ENCODE peak calls at places on chromosomes 12 and 14, in seven cellular contexts. L is IMR-90, Q is adrenal gland, R is testis, X is heart left ventricle, Z is uterus, U is ovary. I is an unnamed sample. For H3K36me3, the result is how much of the 10 kb centered on the place peaks cover.

GRCh38 chr12:57235728-57236131 is 6.2 kb downstream of the SHMT2 start:
- DNase-seq in X (no peak), U (no peak), R (no peak), Q (no peak), Z (no peak), L (no peak), I (no peak)

GRCh38 chr14:99118046-99118721 is 153.8 kb downstream of the BCL11B start:
- DNase-seq in X (no peak), L (no peak), Q (no peak), R (no peak), Z (no peak), U (no peak), I (no peak)

GRCh38 chr14:49497267-49497666 is 88.9 kb downstream of the RPS29 start:
- DNase-seq in R (no peak), Z (no peak), X (no peak), Q (no peak), U (no peak), L (no peak), I (no peak)

GRCh38 chr12:16949351-16949750 is 343.4 kb upstream of the LMO3 start:
- DNase-seq in Z (no peak), Q (no peak), L (no peak), U (no peak), X (no peak), R (no peak), I (no peak)

GRCh38 chr14:90228478-90228877 is 27.9 kb upstream of the PSMC1 start:
- DNase-seq in X (no peak), R (no peak), U (no peak), Z (no peak), Q (no peak), L (no peak), I (no peak)

GRCh38 chr14:48725001-48725734 is 861.0 kb downstream of the RPS29 start:
- DNase-seq in U (no peak), Z (no peak), R (no peak), L (peak), Q (no peak), X (no peak), I (no peak)

GRCh38 chr12:56053407-56053893 is 11.7 kb downstream of the RPS26 start:
- DNase-seq in R (no peak), U (no peak), X (no peak), L (no peak), Z (no peak), Q (no peak), I (no peak)

GRCh38 chr12:65561798-65562382 is 262.4 kb upstream of the HMGA2 start:
- DNase-seq in Q (no peak), X (no peak), R (no peak), L (peak), U (no peak), Z (no peak), I (no peak)

GRCh38 chr12:43245947-43246346 is 306.1 kb downstream of the ADAMTS20 start:
- DNase-seq in U (no peak), X (no peak), R (no peak), Q (no peak), Z (no peak), L (no peak), I (no peak)

GRCh38 chr12:32149489-32149888 is 42.8 kb downstream of the BICD1 start:
- DNase-seq in U (no peak), L (no peak), R (no peak), Z (no peak), X (no peak), Q (no peak), I (no peak)

GRCh38 chr14:75518625-75519024 is 3.6 kb upstream of the BATF start:
- DNase-seq in U (no peak), Z (no peak), X (no peak), Q (no peak), R (no peak), L (no peak), I (no peak)

GRCh38 chr12:6335451-6336078 is 6.3 kb downstream of the TNFRSF1A start:
- DNase-seq in R (peak), X (peak), L (peak), U (peak), Q (peak), Z (peak), I (peak)
- H3K36me3 ChIP-seq in R (under half), X (under half), L (half or more), U (under half), Q (under half), Z (under half), I (under half)

GRCh38 chr14:69400154-69400553 is 1.7 kb downstream of the SLC39A9 start:
- DNase-seq in Z (no peak), R (no peak), L (no peak), U (no peak), X (no peak), Q (no peak), I (no peak)

GRCh38 chr14:69395929-69396328 is 2.2 kb downstream of the ERH start:
- DNase-seq in R (no peak), Z (no peak), U (no peak), X (no peak), Q (no peak), L (no peak), I (no peak)

GRCh38 chr14:69398818-69399210 is 322 bp downstream of the SLC39A9 start:
- DNase-seq in Z (no peak), R (no peak), L (no peak), Q (no peak), X (no peak), U (no peak), I (no peak)

GRCh38 chr14:69399750-69400149 is 1.3 kb downstream of the SLC39A9 start:
- DNase-seq in U (no peak), L (no peak), Q (no peak), R (no peak), Z (no peak), X (no peak), I (no peak)

DNA sequence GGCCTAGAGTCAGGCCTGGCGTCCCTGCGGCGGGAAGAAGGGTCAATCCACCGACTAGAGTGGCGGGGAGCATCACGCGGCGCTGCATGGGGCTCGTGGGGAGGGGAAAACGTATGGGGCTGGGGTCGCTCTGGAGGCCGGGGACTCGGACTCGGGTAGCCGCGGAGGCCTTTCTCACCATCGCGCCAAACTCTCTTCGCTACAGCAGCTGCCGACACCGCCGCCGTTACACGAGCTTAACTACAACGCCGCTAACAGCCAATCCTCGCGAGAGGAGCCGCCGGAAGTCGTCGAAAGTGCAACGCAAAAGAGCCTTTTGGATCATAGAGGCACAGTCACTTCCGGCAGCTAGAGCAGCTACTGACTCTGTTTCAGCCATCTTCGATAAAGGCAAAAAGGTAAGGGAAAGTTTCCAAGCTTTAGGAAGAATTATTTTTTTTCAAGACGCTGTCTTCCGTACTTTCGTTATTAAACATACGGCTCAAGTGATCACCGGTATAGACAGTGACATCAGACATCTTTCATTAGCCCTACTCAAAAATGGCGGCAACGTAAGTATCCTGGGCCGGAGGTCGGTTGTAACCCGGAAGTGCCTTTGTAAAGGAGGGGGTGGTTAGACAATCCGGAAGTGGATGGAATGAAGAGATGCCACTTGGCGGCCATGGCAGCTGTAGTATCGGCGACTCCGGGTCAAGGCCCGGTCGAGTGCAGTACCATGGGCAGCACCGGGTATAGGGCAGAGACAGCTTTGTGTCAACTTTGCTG is at the start of the genes ERH and SLC39A9:
- DNase-seq in Z (peak), R (peak), U (peak), X (peak), L (peak), Q (peak), I (peak)
- TF ChIP-seq POLR2A in Z (peak), R (no peak), U (peak), X (no peak), L (peak), Q (peak), I (no peak)

GRCh38 chr14:64930085-64930843 is 12.3 kb downstream of the GPX2 start:
- DNase-seq in R (no peak), Q (no peak), Z (no peak), U (no peak), L (peak), X (no peak), I (no peak)
- H3K36me3 ChIP-seq in R (under half), Q (under half), Z (under half), U (under half), L (under half), X (under half), I (under half)

GRCh38 chr14:68516235-68516634 is 276.6 kb downstream of the ZFP36L1 start:
- DNase-seq in Z (no peak), L (no peak), Q (no peak), U (no peak), X (no peak), R (no peak), I (no peak)

GRCh38 chr14:68519788-68520187 is 273.1 kb downstream of the ZFP36L1 start:
- DNase-seq in R (no peak), X (no peak), Z (no peak), Q (no peak), U (no peak), L (no peak), I (no peak)

GRCh38 chr14:68518910-68519686 is 273.8 kb downstream of the ZFP36L1 start:
- DNase-seq in R (no peak), X (peak), Z (no peak), U (peak), Q (peak), L (peak), I (no peak)

GRCh38 chr14:68520637-68521556 is 272.0 kb downstream of the ZFP36L1 start:
- DNase-seq in R (no peak), X (no peak), L (no peak), U (no peak), Z (no peak), Q (no peak), I (peak)

GRCh38 chr14:68518180-68518579 is 274.7 kb downstream of the ZFP36L1 start:
- DNase-seq in L (no peak), U (no peak), R (no peak), Q (peak), X (no peak), Z (no peak), I (peak)
- TF ChIP-seq POLR2A in L (no peak), U (no peak), R (no peak), Q (no peak), X (no peak), Z (no peak), I (no peak)

DNA sequence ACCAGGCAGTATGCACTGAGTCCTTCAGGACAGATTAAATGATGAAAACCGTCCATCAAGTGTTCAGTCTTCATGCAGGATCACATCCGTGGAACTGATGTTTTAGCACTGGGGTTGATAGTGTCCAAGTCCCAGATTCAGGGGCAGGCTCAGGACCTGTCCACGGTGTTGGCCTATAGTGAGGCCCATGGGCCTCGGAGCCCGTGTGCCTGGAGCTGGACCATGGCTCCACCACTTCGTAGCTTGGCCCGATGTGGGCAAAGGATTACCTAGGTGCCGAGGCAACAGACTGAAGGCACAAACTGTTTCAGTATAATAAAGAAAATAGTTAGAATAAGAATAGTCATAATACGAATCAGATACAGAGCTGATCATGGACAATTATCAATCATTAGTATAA is 41.8 kb downstream of the DDX51 start:
- DNase-seq in U (no peak), R (peak), Z (no peak), L (no peak), Q (no peak), X (no peak), I (no peak)
- H3K36me3 ChIP-seq in U (under half), R (under half), Z (under half), L (under half), Q (under half), X (under half), I (under half)

GRCh38 chr14:94612174-94612573 is at the start of gene SERPINA3:
- DNase-seq in U (peak), L (peak), Z (no peak), X (no peak), R (peak), Q (no peak), I (no peak)
- TF ChIP-seq POLR2A in U (peak), L (no peak), Z (no peak), X (no peak), R (no peak), Q (no peak), I (no peak)

GRCh38 chr14:103656758-103657133 is 27.7 kb downstream of the KLC1 start:
- DNase-seq in L (no peak), U (no peak), Q (no peak), Z (no peak), X (no peak), R (no peak), I (no peak)
- H3K36me3 ChIP-seq in L (half or more), U (under half), Q (under half), Z (under half), X (under half), R (under half), I (half or more)

GRCh38 chr12:93134893-93135285 is 205.8 kb upstream of the EEA1 start:
- DNase-seq in Q (no peak), X (no peak), L (no peak), U (no peak), R (no peak), Z (no peak), I (no peak)
- TF ChIP-seq POLR2A in Q (no peak), X (no peak), L (no peak), U (no peak), R (no peak), Z (no peak), I (no peak)